ENCODE peak calls at places on chromosomes 11 and 22, in seven cellular contexts. O is ACHN, U is NCI-H2029 treated with DMSO at 0.1 percent for 48 hours, V is Kasumi-1, P is lower leg skin, H is substantia nigra, L is transverse colon. X is an unnamed sample.

GRCh38 chr22:44185237-44186120 is 4.8 kb downstream of the PARVG start:
- DNase-seq in O (no peak), U (no peak), V (no peak), P (no peak), H (no peak), L (no peak), X (no peak)

GRCh38 chr22:41446057-41446501 is 522 bp downstream of the TOB2 start:
- DNase-seq in O (peak; percentile 5), U (no peak), V (peak; percentile 44), P (peak; percentile 20), H (no peak), L (peak; percentile 39), X (no peak)

GRCh38 chr11:73729594-73730206 is 31.2 kb downstream of the RAB6A start:
- DNase-seq in O (peak; percentile 32), U (no peak), V (peak; percentile 20), P (no peak), H (peak; percentile 37), L (no peak), X (peak; percentile 17)

GRCh38 chr11:48083427-48083826 is 103.1 kb downstream of the PTPRJ start:
- DNase-seq in O (no peak), U (no peak), V (no peak), P (no peak), H (no peak), L (no peak), X (no peak)

GRCh38 chr11:73139476-73140198 is 2.5 kb downstream of the FCHSD2 start:
- DNase-seq in O (peak; percentile 57), U (no peak), V (no peak), P (no peak), H (no peak), L (no peak), X (no peak)

GRCh38 chr11:11987503-11988022 is 20.9 kb downstream of the DKK3 start:
- DNase-seq in O (peak; percentile 14), U (no peak), V (peak; percentile 9), P (no peak), H (no peak), L (no peak), X (no peak)

GRCh38 chr11:120778692-120779490 is 245.0 kb upstream of the TBCEL start:
- DNase-seq in O (no peak), U (no peak), V (no peak), P (no peak), H (no peak), L (no peak), X (no peak)

GRCh38 chr11:114061053-114062049 is 1.8 kb downstream of the ZBTB16 start:
- DNase-seq in O (no peak), U (no peak), V (peak; percentile 14), P (no peak), H (peak; percentile 65), L (no peak), X (no peak)

GRCh38 chr22:43862074-43862881 is at the start of gene SULT4A1:
- DNase-seq in O (peak; percentile 17), U (peak; percentile 34), V (no peak), P (no peak), H (no peak), L (no peak), X (peak; percentile 40)

GRCh38 chr11:129814244-129814992 is 1.2 kb upstream of the TMEM45B start:
- DNase-seq in O (no peak), U (no peak), V (no peak), P (no peak), H (no peak), L (no peak), X (no peak)

GRCh38 chr22:23373601-23374000 is 193.3 kb downstream of the BCR start:
- DNase-seq in O (no peak), U (no peak), V (no peak), P (no peak), H (no peak), L (no peak), X (no peak)

GRCh38 chr11:73325036-73325981 is 17.2 kb downstream of the ARHGEF17 start:
- DNase-seq in O (no peak), U (no peak), V (no peak), P (no peak), H (no peak), L (no peak), X (no peak)

GRCh38 chr11:125337836-125338235 is 158.2 kb downstream of the FEZ1 start:
- DNase-seq in O (no peak), U (no peak), V (no peak), P (no peak), H (no peak), L (no peak), X (no peak)

GRCh38 chr22:47835726-47836125 is 1073.3 kb downstream of the TBC1D22A start:
- DNase-seq in O (peak; percentile 2), U (no peak), V (no peak), P (no peak), H (no peak), L (no peak), X (peak; percentile 61)

GRCh38 chr11:114060402-114061052 is 1.0 kb downstream of the ZBTB16 start:
- DNase-seq in O (no peak), U (no peak), V (no peak), P (no peak), H (peak; percentile 40), L (no peak), X (no peak)

GRCh38 chr11:16191852-16192240 is 164.5 kb downstream of the SOX6 start:
- DNase-seq in O (no peak), U (no peak), V (no peak), P (no peak), H (no peak), L (no peak), X (no peak)

GRCh38 chr22:44683881-44684280 is 18.1 kb upstream of the PRR5 start:
- DNase-seq in O (no peak), U (no peak), V (no peak), P (no peak), H (no peak), L (no peak), X (no peak)

GRCh38 chr11:14908214-14908880 is 16.3 kb upstream of the CYP2R1 start:
- DNase-seq in O (peak; percentile 49), U (peak; percentile 72), V (peak; percentile 78), P (no peak), H (no peak), L (peak; percentile 34), X (no peak)

GRCh38 chr11:77522215-77522614 is 48.3 kb upstream of the PAK1 start:
- DNase-seq in O (no peak), U (no peak), V (no peak), P (no peak), H (no peak), L (no peak), X (no peak)

GRCh38 chr11:65204646-65205601 is 23.2 kb downstream of the CAPN1 start:
- DNase-seq in O (peak; percentile 48), U (no peak), V (peak; percentile 32), P (no peak), H (peak; percentile 74), L (no peak), X (no peak)

GRCh38 chr11:119701591-119702260 is 27.3 kb downstream of the NECTIN1 start:
- DNase-seq in O (no peak), U (no peak), V (no peak), P (no peak), H (no peak), L (no peak), X (no peak)

GRCh38 chr11:12110714-12111481 is 508 bp downstream of the MICAL2 start:
- DNase-seq in O (no peak), U (no peak), V (peak; percentile 22), P (no peak), H (no peak), L (peak; percentile 44), X (peak; percentile 47)

GRCh38 chr22:37741312-37741795 is 44.5 kb downstream of the TRIOBP start:
- DNase-seq in O (no peak), U (peak; percentile 79), V (peak; percentile 67), P (peak; percentile 83), H (peak; percentile 11), L (peak; percentile 81), X (no peak)

GRCh38 chr11:106695506-106695905 is 322.8 kb downstream of the GUCY1A2 start:
- DNase-seq in O (no peak), U (no peak), V (no peak), P (no peak), H (no peak), L (no peak), X (no peak)

GRCh38 chr11:119204066-119204465 is 2.1 kb upstream of the CBL start:
- DNase-seq in O (no peak), U (no peak), V (no peak), P (no peak), H (no peak), L (no peak), X (no peak)

GRCh38 chr22:50340157-50340879 is 2.8 kb upstream of the PPP6R2 start:
- DNase-seq in O (peak; percentile 9), U (no peak), V (no peak), P (no peak), H (no peak), L (no peak), X (no peak)

GRCh38 chr11:58546841-58547240 is 28.8 kb downstream of the LPXN start:
- DNase-seq in O (no peak), U (no peak), V (no peak), P (no peak), H (no peak), L (no peak), X (no peak)